ENCODE peak calls at places on chromosomes 12 and 14, in seven cellular contexts. K is frontal cortex; L is cardiac muscle cell; O is activated T-helper 1 cell treated with anti-CD3 and anti-CD28 coated beads, Interleukin-2, amount 50 U/mL, for 16 hours; Z is hippocampal formation; J is H4; V is B cell. Q is an unnamed sample.

GRCh38 chr12:104420868-104421267 is 35.9 kb upstream of the CHST11 start:
- DNase-seq in O (no peak), Z (no peak), J (no peak), V (no peak), K (no peak), L (peak), Q (no peak)

GRCh38 chr14:101783260-101784016 is 21.9 kb downstream of the PPP2R5C start:
- DNase-seq in V (no peak), K (no peak), L (no peak), J (no peak), Z (no peak), O (no peak), Q (no peak)

GRCh38 chr12:42473130-42473529 is 116.4 kb downstream of the PRICKLE1 start:
- DNase-seq in V (no peak), Z (no peak), K (no peak), J (no peak), L (peak), O (no peak), Q (no peak)

GRCh38 chr12:94677778-94678177 is 27.4 kb upstream of the TMCC3 start:
- DNase-seq in V (no peak), K (no peak), O (no peak), Z (no peak), J (no peak), L (no peak), Q (no peak)

GRCh38 chr14:93269341-93270068 is 62.4 kb downstream of the UBR7 start:
- DNase-seq in L (peak), O (no peak), J (peak), K (peak), V (no peak), Z (peak), Q (peak)

GRCh38 chr12:15787801-15788200 is 1.4 kb downstream of the EPS8 start:
- DNase-seq in J (no peak), O (no peak), V (no peak), Z (no peak), L (no peak), K (no peak), Q (no peak)

GRCh38 chr12:104671407-104672095 is 214.8 kb downstream of the CHST11 start:
- DNase-seq in K (peak), V (peak), J (peak), L (peak), Z (no peak), O (peak), Q (no peak)

GRCh38 chr12:71392521-71393145 is 47.0 kb upstream of the LGR5 start:
- DNase-seq in L (peak), Z (peak), O (no peak), V (peak), J (peak), K (no peak), Q (no peak)

GRCh38 chr12:122533841-122534240 is 6.8 kb downstream of the KNTC1 start:
- DNase-seq in L (peak), Z (no peak), O (no peak), K (no peak), V (no peak), J (no peak), Q (no peak)

GRCh38 chr12:88951177-88951576 is 370.9 kb upstream of the KITLG start:
- DNase-seq in Z (no peak), V (no peak), K (no peak), L (no peak), J (no peak), O (no peak), Q (no peak)

GRCh38 chr12:107894589-107894988 is 120.1 kb downstream of the ASCL4 start:
- DNase-seq in Z (no peak), O (no peak), V (no peak), L (no peak), K (no peak), J (no peak), Q (no peak)

GRCh38 chr12:28955921-28956320 is 193.2 kb upstream of the FAR2 start:
- DNase-seq in J (no peak), L (no peak), V (no peak), O (no peak), Z (no peak), K (no peak), Q (no peak)